ENCODE peak calls at places on chromosomes 7 and 10, in five cellular contexts. V is mammary epithelial cell, C is A549, F is psoas muscle, R is testis. L is an unnamed sample.
A peak's percentile ranks its signal among the peaks of the same experiment; 100 is the strongest.

GRCh38 chr7:10727636-10728035 is 246.0 kb upstream of the PHF14 start:
- DNase-seq in R (no peak), F (no peak), V (no peak), C (no peak), L (no peak)

GRCh38 chr7:26603631-26604030 is 260.8 kb downstream of the SKAP2 start:
- DNase-seq in R (no peak), F (no peak), C (no peak), V (peak; percentile 97), L (no peak)

GRCh38 chr7:44277391-44277790 is 48.0 kb downstream of the CAMK2B start:
- DNase-seq in C (no peak), R (no peak), F (peak; percentile 35), V (no peak), L (no peak)

GRCh38 chr7:112858838-112859237 is 68.6 kb upstream of the TMEM168 start:
- DNase-seq in C (no peak), V (no peak), R (no peak), F (no peak), L (no peak)

GRCh38 chr10:132138596-132138995 is 48.2 kb upstream of the DPYSL4 start:
- DNase-seq in R (no peak), F (no peak), V (no peak), C (no peak), L (no peak)

GRCh38 chr10:19421664-19422063 is 373.1 kb downstream of the MALRD1 start:
- DNase-seq in V (no peak), R (no peak), F (no peak), C (no peak), L (no peak)

GRCh38 chr7:7653568-7654187 is 13.1 kb downstream of the UMAD1 start:
- DNase-seq in C (peak; percentile 18), V (no peak), F (no peak), R (no peak), L (no peak)

GRCh38 chr10:88999629-89000028 is 9.0 kb downstream of the FAS start:
- DNase-seq in R (no peak), C (no peak), F (no peak), V (peak; percentile 79), L (no peak)

GRCh38 chr10:17854044-17854652 is 45.0 kb downstream of the MRC1 start:
- DNase-seq in R (no peak), F (no peak), C (no peak), V (no peak), L (no peak)

GRCh38 chr10:18229839-18230238 is 89.6 kb downstream of the CACNB2 start:
- DNase-seq in R (no peak), F (no peak), C (no peak), V (peak; percentile 43), L (no peak)

GRCh38 chr10:131094406-131095108 is 217.0 kb downstream of the TCERG1L start:
- DNase-seq in F (peak; percentile 1), C (no peak), V (peak; percentile 82), R (peak; percentile 74), L (no peak)

DNA sequence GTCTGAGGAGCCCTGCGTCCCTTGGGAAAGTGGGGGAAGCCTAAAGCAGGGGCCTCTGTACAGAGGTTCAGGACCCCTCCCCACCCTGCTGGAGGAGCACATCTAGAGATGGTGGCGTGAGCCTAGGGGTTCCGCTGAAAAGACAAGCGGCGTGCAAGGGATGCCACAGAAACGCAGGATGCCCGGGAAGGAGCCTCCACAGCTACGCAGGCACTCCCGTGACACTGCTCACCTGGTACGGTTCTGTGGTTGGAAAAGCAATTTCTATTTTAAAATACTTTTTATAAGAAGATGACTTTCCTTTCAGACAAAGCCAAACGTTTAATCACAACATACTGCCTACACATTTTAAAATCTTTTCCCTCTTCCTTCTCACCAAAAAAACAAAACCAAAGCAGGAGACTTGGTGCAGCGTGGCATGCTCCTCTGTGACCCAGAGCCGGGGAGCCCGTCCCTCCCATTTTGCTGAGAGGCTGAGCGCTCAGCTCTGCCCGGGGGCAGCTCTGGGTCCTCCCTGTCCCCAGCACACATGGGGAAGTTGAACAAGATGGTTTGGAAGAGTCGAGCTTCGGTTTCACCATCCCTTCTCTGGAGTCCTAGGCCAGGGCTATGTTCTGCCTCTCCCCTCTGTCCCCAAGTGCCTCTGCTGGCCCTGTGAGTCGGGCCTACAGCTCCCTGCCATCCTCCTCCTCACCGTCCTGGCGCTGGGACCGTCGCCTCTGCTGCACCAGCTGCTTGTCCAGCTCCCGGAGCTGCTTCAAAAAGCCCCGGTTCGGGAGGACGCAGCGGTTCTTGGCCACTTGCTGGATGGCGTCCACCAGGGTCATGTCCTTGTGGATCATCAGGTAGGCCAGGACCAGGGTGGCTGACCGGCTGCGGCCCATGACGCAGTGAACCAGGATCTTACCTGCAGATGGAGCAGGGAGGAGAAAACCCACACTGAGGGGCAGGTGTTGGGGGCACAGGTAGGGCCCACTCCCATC is 74.0 kb upstream of the SAMD8 start:
- DNase-seq in V (no peak), R (no peak), C (no peak), F (no peak), L (no peak)
- H3K4me1 ChIP-seq in V (no peaks in the 10 kb centered on the region), R (peaks cover 15% of the 10 kb centered on the region), C (no peaks in the 10 kb centered on the region), F (peaks cover 64% of the 10 kb centered on the region), L (no peaks in the 10 kb centered on the region)

GRCh38 chr7:156659203-156659602 is 18.6 kb downstream of the RNF32 start:
- DNase-seq in C (no peak), F (no peak), R (no peak), V (no peak), L (no peak)
- H3K4me1 ChIP-seq in C (no peaks in the 10 kb centered on the region), F (no peaks in the 10 kb centered on the region), R (no peaks in the 10 kb centered on the region), V (peaks cover 3% of the 10 kb centered on the region), L (no peaks in the 10 kb centered on the region)

GRCh38 chr10:97319671-97320479 is 804 bp downstream of the FRAT1 start:
- DNase-seq in R (peak; percentile 67), V (peak; percentile 18), C (no peak), F (peak; percentile 82), L (peak; percentile 74)
- H3K4me1 ChIP-seq in R (peaks cover 13% of the 10 kb centered on the region), V (peaks cover 13% of the 10 kb centered on the region), C (peaks cover 3% of the 10 kb centered on the region), F (peaks cover 9% of the 10 kb centered on the region), L (peaks cover 21% of the 10 kb centered on the region)

GRCh38 chr10:86954681-86955500 is 2.5 kb downstream of the MMRN2 start:
- DNase-seq in R (no peak), V (no peak), C (no peak), F (no peak), L (no peak)

GRCh38 chr10:86957471-86958108 is at the start of gene MMRN2:
- DNase-seq in V (no peak), R (no peak), F (peak; percentile 63), C (no peak), L (no peak)

GRCh38 chr10:86955501-86956194 is 1.8 kb downstream of the MMRN2 start:
- DNase-seq in C (no peak), R (no peak), F (peak; percentile 60), V (no peak), L (no peak)

GRCh38 chr10:86956841-86957448 is 470 bp downstream of the MMRN2 start:
- DNase-seq in C (no peak), F (no peak), V (no peak), R (no peak), L (no peak)

GRCh38 chr10:86956195-86956840 is 1.1 kb downstream of the MMRN2 start:
- DNase-seq in F (no peak), C (no peak), V (no peak), R (no peak), L (no peak)
- H3K4me1 ChIP-seq in F (no peaks in the 10 kb centered on the region), C (peaks cover 52% of the 10 kb centered on the region), V (peaks cover 47% of the 10 kb centered on the region), R (peaks cover 64% of the 10 kb centered on the region), L (peaks cover 6% of the 10 kb centered on the region)

GRCh38 chr10:79082631-79083581 is 14.1 kb downstream of the ZMIZ1 start:
- DNase-seq in F (no peak), C (no peak), V (no peak), R (no peak), L (no peak)
- H3K4me1 ChIP-seq in F (peaks cover 95% of the 10 kb centered on the region), C (peaks cover 100% of the 10 kb centered on the region), V (peaks cover 80% of the 10 kb centered on the region), R (peaks cover 42% of the 10 kb centered on the region), L (peaks cover 87% of the 10 kb centered on the region)

GRCh38 chr7:94525917-94526316 is 16.3 kb downstream of the CASD1 start:
- DNase-seq in F (no peak), R (no peak), C (no peak), V (no peak), L (no peak)
- H3K4me1 ChIP-seq in F (no peaks in the 10 kb centered on the region), R (no peaks in the 10 kb centered on the region), C (no peaks in the 10 kb centered on the region), V (no peaks in the 10 kb centered on the region), L (no peaks in the 10 kb centered on the region)

DNA sequence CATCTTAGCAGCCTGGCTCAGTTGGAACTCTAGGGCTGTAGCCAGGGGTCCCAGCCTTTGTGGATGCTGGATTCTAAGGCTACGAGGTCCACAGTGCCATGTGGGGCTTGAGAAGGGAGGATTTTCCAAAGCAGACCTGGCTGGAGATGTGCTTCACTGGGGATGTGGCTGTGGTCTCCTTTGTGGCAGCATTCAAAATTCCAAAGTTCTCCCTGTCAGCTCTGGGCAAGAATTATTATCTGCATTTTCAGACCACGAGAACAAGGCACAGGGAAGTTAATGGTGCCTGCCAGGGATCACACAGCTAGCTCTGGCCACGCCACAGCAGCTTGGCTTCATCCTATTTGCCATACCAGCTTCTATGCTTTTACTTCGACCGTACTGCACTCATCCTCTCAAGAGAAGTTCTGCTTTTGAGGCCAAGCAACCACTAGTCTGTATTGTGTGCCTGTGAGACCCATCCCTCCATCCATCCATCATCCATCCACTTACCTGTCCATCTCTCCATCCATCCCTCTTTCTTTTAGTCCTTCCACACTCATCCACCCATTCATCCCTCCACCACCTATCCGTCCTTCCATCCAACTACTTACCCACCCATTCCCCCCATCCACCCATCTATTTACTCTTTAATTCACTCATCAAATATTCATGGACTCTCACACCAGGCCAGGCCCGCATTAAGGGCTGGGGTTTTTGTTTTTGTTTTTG is 71.5 kb downstream of the ZMIZ1 start:
- DNase-seq in R (no peak), F (no peak), V (no peak), C (no peak), L (no peak)
- H3K4me1 ChIP-seq in R (peaks cover 44% of the 10 kb centered on the region), F (peaks cover 68% of the 10 kb centered on the region), V (peaks cover 19% of the 10 kb centered on the region), C (peaks cover 63% of the 10 kb centered on the region), L (peaks cover 45% of the 10 kb centered on the region)